ENCODE peak calls at places on chromosomes 12 and 14, in ten cellular contexts. A is HEK293T, K is HTR-8/SVneo, E is spleen, L is AG04450, Q is H9, F is Kasumi-1, M is MCF 10A, D is C1 segment of cervical spinal cord, P is IMR-90. N is an unnamed sample.

GRCh38 chr12:122394626-122395194 is 27.8 kb downstream of the CLIP1 start:
- DNase-seq in L (no peak), A (no peak), K (no peak), E (no peak), F (no peak), Q (no peak), P (no peak), M (no peak), D (no peak), N (no peak)

GRCh38 chr12:31207799-31208465 is 118.0 kb downstream of the SINHCAF start:
- DNase-seq in F (no peak), D (no peak), E (no peak), A (no peak), K (no peak), P (no peak), Q (no peak), M (peak; percentile 33), L (no peak), N (no peak)

GRCh38 chr12:45170456-45171042 is 45.3 kb upstream of the ANO6 start:
- DNase-seq in M (peak; percentile 84), L (peak; percentile 53), A (peak; percentile 72), E (peak; percentile 87), Q (peak; percentile 79), K (peak; percentile 70), D (no peak), F (peak; percentile 75), P (peak; percentile 77), N (peak; percentile 60)

GRCh38 chr14:94638961-94639817 is 27.0 kb downstream of the SERPINA3 start:
- DNase-seq in Q (no peak), E (no peak), L (no peak), D (no peak), A (no peak), P (no peak), F (no peak), K (no peak), M (no peak), N (no peak)

GRCh38 chr14:38391334-38391733 is 135.4 kb upstream of the CLEC14A start:
- DNase-seq in F (no peak), L (no peak), P (peak; percentile 59), E (no peak), D (no peak), A (no peak), M (peak; percentile 57), K (no peak), Q (no peak), N (peak; percentile 5)

GRCh38 chr12:50573271-50573670 is 68.5 kb downstream of the DIP2B start:
- DNase-seq in L (no peak), A (no peak), F (no peak), D (no peak), M (no peak), K (no peak), E (no peak), Q (no peak), P (no peak), N (no peak)

GRCh38 chr12:78149459-78149858 is 318.8 kb downstream of the NAV3 start:
- DNase-seq in M (no peak), D (no peak), P (no peak), A (no peak), L (no peak), K (no peak), F (no peak), E (no peak), Q (no peak), N (no peak)

GRCh38 chr14:100392266-100392850 is 69.2 kb downstream of the SLC25A47 start:
- DNase-seq in K (no peak), E (no peak), F (no peak), P (peak; percentile 44), L (no peak), A (no peak), Q (no peak), D (no peak), M (no peak), N (no peak)

GRCh38 chr14:34912182-34912581 is 37.0 kb upstream of the BAZ1A start:
- DNase-seq in E (no peak), Q (peak; percentile 30), P (no peak), M (peak; percentile 12), A (no peak), K (no peak), D (no peak), F (no peak), L (no peak), N (no peak)

GRCh38 chr14:95363468-95363954 is 43.8 kb upstream of the CLMN start:
- DNase-seq in L (no peak), A (no peak), F (no peak), P (no peak), M (no peak), Q (no peak), D (no peak), E (no peak), K (no peak), N (no peak)